ENCODE peak calls at places on chromosome 16, in six cellular contexts. S, V, Z, T, K and N are unnamed samples. For H3K27me3, the result is how much of the 10 kb centered on the place peaks cover.

GRCh38 chr16:28820016-28820415 is 2.8 kb upstream of the ATXN2L start:
- DNase-seq in V (no peak), Z (peak), T (no peak), K (no peak), S (no peak), N (no peak)

GRCh38 chr16:17374668-17375255 is 96.0 kb downstream of the XYLT1 start:
- DNase-seq in S (no peak), K (no peak), T (no peak), Z (no peak), V (no peak), N (no peak)

GRCh38 chr16:10776280-10776679 is 32.6 kb downstream of the NUBP1 start:
- DNase-seq in K (no peak), Z (no peak), T (no peak), V (no peak), S (no peak), N (no peak)

GRCh38 chr16:73713817-73714495 is 582.7 kb upstream of the PSMD7 start:
- DNase-seq in K (no peak), T (peak), V (no peak), S (peak), Z (peak), N (no peak)

GRCh38 chr16:6891486-6891885 is 441.2 kb upstream of the RBFOX1 start:
- DNase-seq in T (no peak), Z (no peak), V (no peak), S (no peak), K (no peak), N (no peak)

GRCh38 chr16:17070882-17071592 is 399.7 kb downstream of the XYLT1 start:
- DNase-seq in S (no peak), T (peak), K (no peak), Z (peak), V (peak), N (peak)

GRCh38 chr16:15552507-15552906 is 90.4 kb downstream of the MARF1 start:
- DNase-seq in V (no peak), S (no peak), K (no peak), T (no peak), Z (no peak), N (no peak)

GRCh38 chr16:10744370-10745030 is 858 bp downstream of the NUBP1 start:
- DNase-seq in T (no peak), Z (no peak), S (peak), V (no peak), K (no peak), N (no peak)

GRCh38 chr16:1168837-1169236 is 15.9 kb downstream of the CACNA1H start:
- DNase-seq in V (no peak), Z (no peak), K (no peak), S (no peak), T (no peak), N (no peak)

GRCh38 chr16:82630219-82630618 is 3.5 kb downstream of the CDH13 start:
- DNase-seq in K (no peak), T (no peak), Z (no peak), S (no peak), V (no peak), N (no peak)

GRCh38 chr16:17171250-17172143 is 299.3 kb downstream of the XYLT1 start:
- DNase-seq in V (peak), Z (no peak), S (no peak), T (no peak), K (no peak), N (no peak)

GRCh38 chr16:58418601-58419000 is 26.3 kb downstream of the GINS3 start:
- DNase-seq in V (no peak), K (no peak), Z (peak), S (no peak), T (no peak), N (no peak)

GRCh38 chr16:22007159-22007508 is 777 bp upstream of the MOSMO start:
- DNase-seq in V (no peak), S (peak), K (no peak), T (no peak), Z (no peak), N (no peak)

GRCh38 chr16:86085161-86085611 is 186.2 kb downstream of the IRF8 start:
- DNase-seq in T (no peak), K (peak), Z (no peak), S (no peak), V (no peak), N (no peak)

GRCh38 chr16:69471121-69471520 is 46.7 kb downstream of the CYB5B start:
- DNase-seq in Z (no peak), K (no peak), S (no peak), V (no peak), T (no peak), N (no peak)

GRCh38 chr16:48180868-48181480 is 25.2 kb upstream of the ABCC12 start:
- DNase-seq in S (no peak), T (no peak), V (no peak), Z (no peak), K (no peak), N (no peak)

GRCh38 chr16:51148674-51149228 is 2.3 kb downstream of the SALL1 start:
- DNase-seq in S (no peak), T (no peak), K (no peak), V (no peak), Z (no peak), N (no peak)

GRCh38 chr16:12391974-12392373 is 411.7 kb downstream of the CPPED1 start:
- DNase-seq in V (no peak), K (no peak), S (no peak), T (no peak), Z (no peak), N (no peak)
- TF ChIP-seq EP300 in V (no peak), K (no peak), S (no peak), T (no peak), Z (no peak), N (no peak)

GRCh38 chr16:5193877-5194276 is 96.3 kb upstream of the EEF2KMT start:
- DNase-seq in Z (no peak), V (no peak), T (no peak), S (no peak), K (no peak), N (no peak)
- H3K27me3 ChIP-seq in Z (under half), V (under half), T (under half), S (under half), K (under half), N (under half)

GRCh38 chr16:49756971-49757743 is 98.8 kb downstream of the ZNF423 start:
- DNase-seq in V (no peak), K (no peak), T (no peak), S (no peak), Z (no peak), N (no peak)

GRCh38 chr16:49754495-49755290 is 101.2 kb downstream of the ZNF423 start:
- DNase-seq in Z (no peak), K (no peak), V (no peak), T (peak), S (peak), N (peak)

GRCh38 chr16:49755716-49756115 is 100.2 kb downstream of the ZNF423 start:
- DNase-seq in S (peak), V (no peak), T (no peak), Z (no peak), K (no peak), N (no peak)

GRCh38 chr16:49757744-49758069 is 98.2 kb downstream of the ZNF423 start:
- DNase-seq in V (no peak), K (no peak), Z (no peak), S (no peak), T (no peak), N (no peak)

DNA sequence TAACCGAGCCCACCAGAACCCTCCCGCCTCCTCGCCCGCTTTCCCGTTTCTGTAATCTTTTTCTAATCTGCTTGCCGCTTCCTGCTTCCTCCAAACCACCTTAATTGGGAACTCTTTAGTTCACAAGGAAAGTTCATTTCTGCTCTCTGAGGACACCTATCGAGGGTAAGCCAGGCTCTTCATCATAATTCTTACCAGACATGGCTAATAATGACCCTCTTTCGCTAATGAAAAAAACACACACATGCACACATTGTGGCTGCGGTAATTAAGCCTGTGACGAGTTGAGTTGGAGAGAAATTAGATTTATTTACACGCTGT is 100.7 kb downstream of the ZNF423 start:
- DNase-seq in S (peak), T (no peak), K (no peak), V (no peak), Z (peak), N (no peak)
- TF ChIP-seq CTCF in S (peak), T (peak), K (no peak), V (no peak), Z (no peak), N (peak)

GRCh38 chr16:81220369-81220768 is 18.1 kb upstream of the BCO1 start:
- DNase-seq in K (no peak), Z (peak), T (no peak), S (no peak), V (no peak), N (no peak)

GRCh38 chr16:81229811-81230210 is 8.7 kb upstream of the BCO1 start:
- DNase-seq in T (no peak), S (no peak), V (no peak), K (no peak), Z (no peak), N (no peak)

GRCh38 chr16:81221731-81222130 is 16.8 kb upstream of the BCO1 start:
- DNase-seq in T (no peak), Z (no peak), S (no peak), V (no peak), K (no peak), N (no peak)

GRCh38 chr16:81227780-81228179 is 10.7 kb upstream of the BCO1 start:
- DNase-seq in S (no peak), T (no peak), K (no peak), Z (no peak), V (no peak), N (no peak)

DNA sequence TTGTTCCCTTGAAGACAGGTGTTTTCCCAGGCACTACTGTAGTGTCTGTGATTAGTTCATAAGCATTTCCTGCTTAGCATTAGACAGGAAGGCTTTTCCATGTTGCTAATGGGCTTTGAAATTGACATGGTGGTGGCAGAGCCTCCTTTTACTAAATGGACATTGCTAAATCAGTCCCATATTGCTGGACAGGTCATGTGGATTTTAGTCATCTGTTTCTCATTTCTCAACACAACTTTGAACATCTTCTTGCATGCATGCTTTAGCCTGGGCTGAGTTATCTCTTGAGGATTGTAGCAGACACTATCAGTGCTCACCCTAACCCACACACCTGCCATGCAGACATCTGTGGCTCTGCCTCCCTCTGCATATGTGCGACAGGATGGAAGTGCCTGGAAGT is 13.7 kb upstream of the BCO1 start:
- DNase-seq in T (no peak), V (no peak), S (no peak), Z (no peak), K (no peak), N (no peak)
- TF ChIP-seq EP300 in T (no peak), V (no peak), S (no peak), Z (no peak), K (no peak), N (no peak)

GRCh38 chr16:85078952-85079351 is 33.3 kb downstream of the CIBAR2 start:
- DNase-seq in K (no peak), S (no peak), T (no peak), Z (no peak), V (no peak), N (no peak)
- H3K27me3 ChIP-seq in K (under half), S (under half), T (under half), Z (under half), V (under half), N (under half)

GRCh38 chr16:87575027-87575804 is 27.1 kb upstream of the JPH3 start:
- DNase-seq in Z (peak), T (peak), K (no peak), V (no peak), S (no peak), N (no peak)
- TF ChIP-seq CTCF in Z (no peak), T (peak), K (no peak), V (no peak), S (no peak), N (no peak)

DNA sequence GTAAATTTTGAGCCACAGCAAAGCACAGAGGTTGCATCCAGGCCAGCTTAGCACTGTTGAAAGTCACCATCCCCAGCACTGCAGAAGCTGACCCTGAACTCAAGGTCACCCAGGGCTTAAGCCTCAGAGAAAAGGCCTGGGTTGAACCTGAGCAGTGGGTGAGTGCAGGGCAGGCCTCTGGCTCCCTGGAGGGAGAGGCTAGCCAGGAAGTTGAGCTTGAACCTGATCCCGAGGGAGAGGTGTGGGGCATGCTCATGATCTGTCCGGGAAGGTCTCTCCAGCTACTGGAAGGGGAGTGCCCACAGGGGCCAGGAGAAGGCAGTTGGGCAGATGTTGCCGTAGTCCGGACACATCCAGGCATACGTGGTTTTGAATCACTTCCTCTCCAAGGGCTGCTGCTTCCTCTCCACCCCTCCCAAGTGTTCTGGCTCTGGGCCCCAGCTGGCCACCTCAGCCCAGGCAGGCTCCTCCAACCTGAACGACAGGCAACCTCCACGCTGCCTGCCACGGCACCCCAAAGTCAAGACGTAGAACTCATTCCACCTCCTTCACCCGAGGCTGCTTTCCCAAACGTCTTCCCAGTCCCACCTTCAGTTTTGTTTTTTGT is 18.4 kb downstream of the CARHSP1 start:
- DNase-seq in V (no peak), K (no peak), Z (no peak), S (peak), T (no peak), N (no peak)
- TF ChIP-seq EP300 in V (peak), K (no peak), Z (no peak), S (no peak), T (no peak), N (no peak)